ENCODE peak calls at places on chromosome 16, in seven cellular contexts. One of them, this sample, is unnamed.

GRCh38 chr16:22933173-22933572 is 119.2 kb downstream of the HS3ST2 start:
- DNase-seq in ovary: no peak
- DNase-seq in breast epithelium: no peak
- DNase-seq in GM12878: no peak
- DNase-seq in effector memory CD4-positive, alpha-beta T cell: no peak
- DNase-seq in CD4-positive, alpha-beta memory T cell: no peak
- DNase-seq in HCT116: no peak
- DNase-seq in this sample: no peak

GRCh38 chr16:49023095-49023494 is 258.5 kb downstream of the CBLN1 start:
- DNase-seq in ovary: peak; percentile 79
- DNase-seq in breast epithelium: no peak
- DNase-seq in GM12878: no peak
- DNase-seq in effector memory CD4-positive, alpha-beta T cell: no peak
- DNase-seq in CD4-positive, alpha-beta memory T cell: no peak
- DNase-seq in HCT116: peak; percentile 36
- DNase-seq in this sample: no peak

GRCh38 chr16:15053904-15054303 is 2.0 kb downstream of the NTAN1 start:
- DNase-seq in ovary: no peak
- DNase-seq in breast epithelium: no peak
- DNase-seq in GM12878: no peak
- DNase-seq in effector memory CD4-positive, alpha-beta T cell: no peak
- DNase-seq in CD4-positive, alpha-beta memory T cell: no peak
- DNase-seq in HCT116: no peak
- DNase-seq in this sample: no peak

GRCh38 chr16:59053911-59054310 is 319.8 kb upstream of the GOT2 start:
- DNase-seq in ovary: no peak
- DNase-seq in breast epithelium: no peak
- DNase-seq in GM12878: no peak
- DNase-seq in effector memory CD4-positive, alpha-beta T cell: no peak
- DNase-seq in CD4-positive, alpha-beta memory T cell: no peak
- DNase-seq in HCT116: no peak
- DNase-seq in this sample: no peak

GRCh38 chr16:6374816-6375215 is 957.8 kb upstream of the RBFOX1 start:
- DNase-seq in ovary: no peak
- DNase-seq in breast epithelium: no peak
- DNase-seq in GM12878: no peak
- DNase-seq in effector memory CD4-positive, alpha-beta T cell: no peak
- DNase-seq in CD4-positive, alpha-beta memory T cell: no peak
- DNase-seq in HCT116: no peak
- DNase-seq in this sample: no peak

GRCh38 chr16:78292726-78293380 is 193.4 kb downstream of the WWOX start:
- DNase-seq in ovary: no peak
- DNase-seq in breast epithelium: no peak
- DNase-seq in GM12878: no peak
- DNase-seq in effector memory CD4-positive, alpha-beta T cell: no peak
- DNase-seq in CD4-positive, alpha-beta memory T cell: no peak
- DNase-seq in HCT116: no peak
- DNase-seq in this sample: no peak

GRCh38 chr16:82317411-82318168 is 147.6 kb upstream of the MPHOSPH6 start:
- DNase-seq in ovary: no peak
- DNase-seq in breast epithelium: no peak
- DNase-seq in GM12878: no peak
- DNase-seq in effector memory CD4-positive, alpha-beta T cell: no peak
- DNase-seq in CD4-positive, alpha-beta memory T cell: no peak
- DNase-seq in HCT116: no peak
- DNase-seq in this sample: no peak

GRCh38 chr16:78098087-78098486 is 1.4 kb upstream of the WWOX start:
- DNase-seq in ovary: no peak
- DNase-seq in breast epithelium: no peak
- DNase-seq in GM12878: no peak
- DNase-seq in effector memory CD4-positive, alpha-beta T cell: no peak
- DNase-seq in CD4-positive, alpha-beta memory T cell: no peak
- DNase-seq in HCT116: no peak
- DNase-seq in this sample: no peak

GRCh38 chr16:152141-153128 is at the start of gene HBZ:
- DNase-seq in ovary: no peak
- DNase-seq in breast epithelium: no peak
- DNase-seq in GM12878: no peak
- DNase-seq in effector memory CD4-positive, alpha-beta T cell: no peak
- DNase-seq in CD4-positive, alpha-beta memory T cell: no peak
- DNase-seq in HCT116: no peak
- DNase-seq in this sample: no peak

GRCh38 chr16:4697867-4698291 is 4.5 kb downstream of the NUDT16L1 start:
- DNase-seq in ovary: no peak
- DNase-seq in breast epithelium: no peak
- DNase-seq in GM12878: no peak
- DNase-seq in effector memory CD4-positive, alpha-beta T cell: no peak
- DNase-seq in CD4-positive, alpha-beta memory T cell: no peak
- DNase-seq in HCT116: no peak
- DNase-seq in this sample: no peak

GRCh38 chr16:2952679-2953078 is 11.4 kb upstream of the KREMEN2 start:
- DNase-seq in ovary: no peak
- DNase-seq in breast epithelium: no peak
- DNase-seq in GM12878: no peak
- DNase-seq in effector memory CD4-positive, alpha-beta T cell: no peak
- DNase-seq in CD4-positive, alpha-beta memory T cell: no peak
- DNase-seq in HCT116: no peak
- DNase-seq in this sample: no peak

GRCh38 chr16:47236716-47237115 is 93.0 kb upstream of the NETO2 start:
- DNase-seq in ovary: no peak
- DNase-seq in breast epithelium: no peak
- DNase-seq in GM12878: no peak
- DNase-seq in effector memory CD4-positive, alpha-beta T cell: no peak
- DNase-seq in CD4-positive, alpha-beta memory T cell: no peak
- DNase-seq in HCT116: no peak
- DNase-seq in this sample: no peak

GRCh38 chr16:55255890-55256289 is 68.1 kb upstream of the IRX6 start:
- DNase-seq in ovary: no peak
- DNase-seq in breast epithelium: no peak
- DNase-seq in GM12878: no peak
- DNase-seq in effector memory CD4-positive, alpha-beta T cell: no peak
- DNase-seq in CD4-positive, alpha-beta memory T cell: no peak
- DNase-seq in HCT116: no peak
- DNase-seq in this sample: no peak

GRCh38 chr16:23784811-23785447 is 30.1 kb downstream of the CHP2 start:
- DNase-seq in ovary: no peak
- DNase-seq in breast epithelium: no peak
- DNase-seq in GM12878: no peak
- DNase-seq in effector memory CD4-positive, alpha-beta T cell: no peak
- DNase-seq in CD4-positive, alpha-beta memory T cell: no peak
- DNase-seq in HCT116: no peak
- DNase-seq in this sample: no peak

GRCh38 chr16:57903656-57904055 is 67.3 kb downstream of the CNGB1 start:
- DNase-seq in ovary: no peak
- DNase-seq in breast epithelium: no peak
- DNase-seq in GM12878: no peak
- DNase-seq in effector memory CD4-positive, alpha-beta T cell: no peak
- DNase-seq in CD4-positive, alpha-beta memory T cell: no peak
- DNase-seq in HCT116: no peak
- DNase-seq in this sample: no peak
- H3K27me3 ChIP-seq in ovary: no peaks in the 10 kb centered on the region
- H3K27me3 ChIP-seq in breast epithelium: no peaks in the 10 kb centered on the region
- H3K27me3 ChIP-seq in GM12878: peaks cover 1% of the 10 kb centered on the region
- H3K27me3 ChIP-seq in effector memory CD4-positive, alpha-beta T cell: no peaks in the 10 kb centered on the region
- H3K27me3 ChIP-seq in CD4-positive, alpha-beta memory T cell: no peaks in the 10 kb centered on the region
- H3K27me3 ChIP-seq in HCT116: no peaks in the 10 kb centered on the region
- H3K27me3 ChIP-seq in this sample: no peaks in the 10 kb centered on the region

GRCh38 chr16:1215574-1216295 is 9.3 kb downstream of the TPSG1 start:
- DNase-seq in ovary: no peak
- DNase-seq in breast epithelium: no peak
- DNase-seq in GM12878: no peak
- DNase-seq in effector memory CD4-positive, alpha-beta T cell: no peak
- DNase-seq in CD4-positive, alpha-beta memory T cell: no peak
- DNase-seq in HCT116: no peak
- DNase-seq in this sample: no peak

GRCh38 chr16:1216681-1217400 is 8.2 kb downstream of the TPSG1 start:
- DNase-seq in ovary: no peak
- DNase-seq in breast epithelium: no peak
- DNase-seq in GM12878: no peak
- DNase-seq in effector memory CD4-positive, alpha-beta T cell: no peak
- DNase-seq in CD4-positive, alpha-beta memory T cell: no peak
- DNase-seq in HCT116: no peak
- DNase-seq in this sample: no peak

GRCh38 chr16:1217526-1217925 is 7.5 kb downstream of the TPSG1 start:
- DNase-seq in ovary: no peak
- DNase-seq in breast epithelium: no peak
- DNase-seq in GM12878: no peak
- DNase-seq in effector memory CD4-positive, alpha-beta T cell: no peak
- DNase-seq in CD4-positive, alpha-beta memory T cell: no peak
- DNase-seq in HCT116: no peak
- DNase-seq in this sample: no peak

GRCh38 chr16:1214693-1215092 is 10.4 kb downstream of the TPSG1 start:
- DNase-seq in ovary: no peak
- DNase-seq in breast epithelium: no peak
- DNase-seq in GM12878: no peak
- DNase-seq in effector memory CD4-positive, alpha-beta T cell: no peak
- DNase-seq in CD4-positive, alpha-beta memory T cell: no peak
- DNase-seq in HCT116: no peak
- DNase-seq in this sample: no peak

GRCh38 chr16:1216296-1216619 is 8.8 kb downstream of the TPSG1 start:
- DNase-seq in ovary: no peak
- DNase-seq in breast epithelium: no peak
- DNase-seq in GM12878: no peak
- DNase-seq in effector memory CD4-positive, alpha-beta T cell: no peak
- DNase-seq in CD4-positive, alpha-beta memory T cell: no peak
- DNase-seq in HCT116: no peak
- DNase-seq in this sample: no peak
- H3K4me3 ChIP-seq in ovary: no peak overlapping the region
- H3K4me3 ChIP-seq in breast epithelium: no peak overlapping the region
- H3K4me3 ChIP-seq in GM12878: no peak overlapping the region
- H3K4me3 ChIP-seq in effector memory CD4-positive, alpha-beta T cell: no peak overlapping the region
- H3K4me3 ChIP-seq in CD4-positive, alpha-beta memory T cell: no peak overlapping the region
- H3K4me3 ChIP-seq in HCT116: no peak overlapping the region
- H3K4me3 ChIP-seq in this sample: no peak overlapping the region

DNA sequence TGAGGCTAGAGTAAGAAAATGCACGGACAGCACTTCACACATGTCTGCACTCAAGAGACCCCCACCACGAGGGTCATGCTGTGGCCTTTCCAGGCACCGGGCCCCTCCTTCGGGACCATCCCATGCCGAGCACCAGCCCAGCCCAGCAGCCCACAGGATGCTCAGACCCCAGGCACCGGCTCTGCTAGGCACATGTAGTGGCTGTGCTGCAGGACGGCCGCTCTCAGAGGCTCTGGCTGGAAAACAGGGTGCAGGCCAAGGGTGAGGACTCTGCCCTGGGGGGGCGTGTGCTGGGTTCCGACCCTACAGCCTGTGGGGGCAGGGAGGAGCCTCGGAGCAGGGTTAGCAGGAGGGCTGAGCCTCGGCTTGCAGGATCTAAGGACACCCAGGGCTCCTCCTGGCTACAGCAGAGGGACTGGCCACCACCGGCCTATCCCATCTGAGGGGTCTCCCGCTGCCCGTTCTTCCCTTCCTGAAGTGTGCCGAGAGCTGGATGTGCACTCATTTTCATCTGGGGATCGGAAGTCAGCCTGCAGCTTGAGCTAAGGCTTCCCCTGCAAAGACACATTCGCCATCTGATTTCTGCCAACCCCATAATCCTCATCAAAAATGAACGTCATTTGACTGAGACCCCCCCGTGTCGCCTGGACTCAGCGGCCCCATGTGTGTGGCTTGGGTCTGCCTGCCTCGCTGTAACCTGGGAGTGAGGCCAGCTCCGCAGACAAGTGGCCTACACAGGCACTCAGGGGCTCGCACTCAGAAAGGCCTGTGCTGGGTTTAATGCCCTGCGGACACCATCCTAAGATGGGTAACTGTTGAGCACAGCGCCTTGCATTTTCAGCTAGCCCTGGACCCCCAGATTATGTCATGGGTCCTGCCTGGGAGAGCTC is 293.1 kb upstream of the FOXF1 start:
- DNase-seq in ovary: no peak
- DNase-seq in breast epithelium: peak; percentile 33
- DNase-seq in GM12878: no peak
- DNase-seq in effector memory CD4-positive, alpha-beta T cell: no peak
- DNase-seq in CD4-positive, alpha-beta memory T cell: no peak
- DNase-seq in HCT116: no peak
- DNase-seq in this sample: no peak
- H3K27me3 ChIP-seq in ovary: no peaks in the 10 kb centered on the region
- H3K27me3 ChIP-seq in breast epithelium: no peaks in the 10 kb centered on the region
- H3K27me3 ChIP-seq in GM12878: no peaks in the 10 kb centered on the region
- H3K27me3 ChIP-seq in effector memory CD4-positive, alpha-beta T cell: no peaks in the 10 kb centered on the region
- H3K27me3 ChIP-seq in CD4-positive, alpha-beta memory T cell: no peaks in the 10 kb centered on the region
- H3K27me3 ChIP-seq in HCT116: peaks cover 23% of the 10 kb centered on the region
- H3K27me3 ChIP-seq in this sample: no peaks in the 10 kb centered on the region

DNA sequence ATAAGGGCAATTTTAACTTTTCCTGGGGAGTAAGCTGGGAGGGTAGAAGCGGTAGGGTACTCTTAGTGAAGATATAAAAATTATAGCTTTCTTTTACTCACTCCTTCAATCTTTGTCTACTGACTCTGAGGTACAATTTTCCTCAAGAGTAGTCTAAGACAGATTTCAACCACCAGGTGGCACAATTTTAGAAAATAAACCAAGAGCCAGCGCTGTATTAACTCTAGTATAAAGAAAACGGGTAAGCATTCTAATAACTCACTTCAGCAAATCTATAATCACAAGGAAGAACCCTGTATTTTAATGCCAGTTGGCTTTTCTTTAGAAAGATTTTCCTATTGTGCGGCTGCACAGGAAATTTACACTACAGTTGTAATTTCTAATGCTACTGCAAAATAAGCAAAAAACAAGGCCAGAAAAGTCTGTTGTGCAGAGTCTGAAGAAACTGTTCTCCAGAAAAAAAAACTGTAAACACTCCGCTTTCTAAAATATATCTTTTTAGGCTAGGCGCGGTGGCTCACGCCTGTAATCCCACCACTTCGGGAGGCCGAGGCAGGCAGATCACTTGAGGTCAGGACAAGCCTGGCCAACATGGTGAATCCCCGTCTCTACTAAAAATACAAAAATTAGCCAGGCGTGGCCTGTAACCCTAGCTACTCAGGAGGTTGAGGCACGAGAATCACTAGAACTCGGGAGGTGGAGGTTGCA is 1.9 kb downstream of the CMC2 start:
- DNase-seq in ovary: no peak
- DNase-seq in breast epithelium: no peak
- DNase-seq in GM12878: no peak
- DNase-seq in effector memory CD4-positive, alpha-beta T cell: peak; percentile 22
- DNase-seq in CD4-positive, alpha-beta memory T cell: peak; percentile 70
- DNase-seq in HCT116: peak; percentile 63
- DNase-seq in this sample: peak; percentile 76
- H3K4me3 ChIP-seq in ovary: peak overlapping the region; percentile 7
- H3K4me3 ChIP-seq in breast epithelium: no peak overlapping the region
- H3K4me3 ChIP-seq in GM12878: peak overlapping the region; percentile 59
- H3K4me3 ChIP-seq in effector memory CD4-positive, alpha-beta T cell: peak overlapping the region; percentile 43
- H3K4me3 ChIP-seq in CD4-positive, alpha-beta memory T cell: peak overlapping the region; percentile 61
- H3K4me3 ChIP-seq in HCT116: peak overlapping the region; percentile 16
- H3K4me3 ChIP-seq in this sample: peak overlapping the region; percentile 90